ENCODE peak calls at places on chromosomes 7 and 10, in four cellular contexts. W, P, T and F are unnamed samples.

GRCh38 chr7:84040365-84040764 is 154.2 kb downstream of the SEMA3A start:
- DNase-seq in T (no peak), P (peak; percentile 86), W (no peak), F (no peak)

GRCh38 chr10:98270026-98270740 is 2.2 kb upstream of the LOXL4 start:
- DNase-seq in P (no peak), T (no peak), W (no peak), F (peak; percentile 36)

GRCh38 chr10:86252573-86252972 is 114.0 kb downstream of the GRID1 start:
- DNase-seq in W (no peak), P (no peak), T (no peak), F (no peak)

GRCh38 chr7:1236132-1236655 is 3.5 kb downstream of the UNCX start:
- DNase-seq in P (no peak), T (no peak), W (no peak), F (no peak)

GRCh38 chr10:11215468-11215867 is 197.8 kb downstream of the CELF2 start:
- DNase-seq in P (no peak), W (no peak), T (no peak), F (no peak)

GRCh38 chr7:155961241-155962190 is 149.3 kb upstream of the SHH start:
- DNase-seq in P (no peak), T (no peak), W (no peak), F (no peak)

GRCh38 chr7:46909601-46910051 is 672.3 kb downstream of the TNS3 start:
- DNase-seq in P (no peak), T (peak; percentile 73), W (no peak), F (peak; percentile 70)

GRCh38 chr7:27917774-27918314 is 177.9 kb downstream of the TAX1BP1 start:
- DNase-seq in P (no peak), T (peak; percentile 46), W (no peak), F (peak; percentile 83)

GRCh38 chr10:117536862-117537435 is 5.6 kb upstream of the EMX2 start:
- DNase-seq in W (peak; percentile 59), P (no peak), T (no peak), F (no peak)

GRCh38 chr7:151089893-151090730 is 3.8 kb downstream of the AGAP3 start:
- DNase-seq in P (no peak), W (no peak), T (peak; percentile 60), F (no peak)
- H3K14ac ChIP-seq in P (no peak overlapping the region), W (no peak overlapping the region), T (peak overlapping the region; percentile 22), F (no peak overlapping the region)

GRCh38 chr10:5616871-5617270 is 49.5 kb downstream of the ASB13 start:
- DNase-seq in T (no peak), W (no peak), P (no peak), F (no peak)
- H3K14ac ChIP-seq in T (no peak overlapping the region), W (no peak overlapping the region), P (no peak overlapping the region), F (no peak overlapping the region)

DNA sequence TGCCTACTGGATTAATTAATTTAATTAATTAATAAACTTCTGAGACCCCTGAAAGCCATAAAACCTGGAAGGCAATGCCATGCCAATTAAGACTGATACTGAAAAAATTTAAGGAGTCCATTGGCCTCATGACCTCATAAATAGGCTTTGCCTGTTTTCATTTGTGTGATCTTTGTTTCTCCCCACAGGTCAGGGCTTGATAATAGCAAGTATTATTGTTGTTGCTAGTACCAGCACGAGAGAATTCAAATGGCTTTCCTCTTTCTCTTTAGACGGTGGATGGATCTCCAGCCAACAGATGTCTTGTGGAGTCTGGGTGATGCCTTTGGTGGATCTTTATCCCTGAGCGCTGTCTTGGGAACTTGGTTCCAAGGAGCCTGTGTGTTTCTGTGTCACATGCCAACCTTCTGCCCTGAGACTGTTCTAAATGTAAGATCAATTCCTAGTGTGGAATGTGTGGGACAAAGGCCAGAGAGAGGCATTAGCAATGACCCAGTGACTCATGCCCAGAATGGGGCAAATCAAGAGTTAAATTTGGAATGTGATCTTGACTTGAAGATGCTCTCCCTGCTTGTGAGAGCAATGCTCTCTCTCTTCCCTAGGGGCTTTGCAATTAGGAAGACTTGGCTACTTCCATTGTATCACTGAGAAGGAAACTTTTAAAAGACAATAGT is 17.7 kb downstream of the ACSM6 start:
- DNase-seq in W (no peak), P (no peak), T (no peak), F (peak; percentile 13)
- H3K14ac ChIP-seq in W (no peak overlapping the region), P (no peak overlapping the region), T (no peak overlapping the region), F (no peak overlapping the region)

DNA sequence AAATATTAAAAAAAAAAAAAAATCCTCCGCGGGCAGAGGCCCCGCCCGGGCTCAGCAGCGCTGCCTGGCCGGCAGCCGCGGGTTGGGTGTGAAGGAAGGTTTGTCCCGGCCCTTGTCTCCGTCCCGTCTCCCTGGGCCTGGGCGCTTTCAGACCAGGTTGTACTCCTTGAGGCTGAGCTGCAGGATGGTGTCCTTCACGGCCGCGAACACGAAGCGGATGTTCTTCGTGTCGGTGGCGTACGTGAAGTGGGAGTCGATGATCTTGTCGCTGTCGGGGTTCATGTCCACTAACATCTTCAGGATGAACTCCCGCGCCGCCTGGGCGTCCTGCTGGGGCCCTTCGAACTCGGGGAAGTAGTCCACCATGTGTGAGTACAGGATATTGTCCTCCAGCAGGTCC is 123.7 kb upstream of the KCTD7 start:
- DNase-seq in W (no peak), T (no peak), P (no peak), F (no peak)
- H3K14ac ChIP-seq in W (no peak overlapping the region), T (no peak overlapping the region), P (no peak overlapping the region), F (no peak overlapping the region)

GRCh38 chr10:94546058-94546595 is 539 bp downstream of the HELLS start:
- DNase-seq in T (no peak), P (no peak), W (no peak), F (peak; percentile 16)

GRCh38 chr10:94549221-94549620 is 3.6 kb downstream of the HELLS start:
- DNase-seq in T (no peak), P (no peak), W (no peak), F (no peak)

GRCh38 chr10:94546616-94547175 is 1.1 kb downstream of the HELLS start:
- DNase-seq in P (no peak), W (no peak), T (peak; percentile 32), F (peak; percentile 12)

GRCh38 chr10:94545277-94546057 is at the start of gene HELLS:
- DNase-seq in T (peak; percentile 89), P (peak; percentile 89), W (peak; percentile 92), F (peak; percentile 82)
- H3K14ac ChIP-seq in T (no peak within 1 kb of the TSS), P (no peak within 1 kb of the TSS), W (peak within 1 kb of the TSS; percentile 86), F (peak within 1 kb of the TSS; percentile 77)

GRCh38 chr10:120018695-120019094 is 126.2 kb downstream of the SEC23IP start:
- DNase-seq in T (no peak), P (no peak), W (no peak), F (no peak)
- H3K14ac ChIP-seq in T (no peak overlapping the region), P (no peak overlapping the region), W (no peak overlapping the region), F (no peak overlapping the region)

GRCh38 chr7:5043661-5044060 is 2.0 kb upstream of the RBAK start:
- DNase-seq in T (no peak), P (no peak), W (no peak), F (no peak)

GRCh38 chr7:5041047-5041446 is 4.6 kb upstream of the RBAK start:
- DNase-seq in W (no peak), T (no peak), P (no peak), F (no peak)

DNA sequence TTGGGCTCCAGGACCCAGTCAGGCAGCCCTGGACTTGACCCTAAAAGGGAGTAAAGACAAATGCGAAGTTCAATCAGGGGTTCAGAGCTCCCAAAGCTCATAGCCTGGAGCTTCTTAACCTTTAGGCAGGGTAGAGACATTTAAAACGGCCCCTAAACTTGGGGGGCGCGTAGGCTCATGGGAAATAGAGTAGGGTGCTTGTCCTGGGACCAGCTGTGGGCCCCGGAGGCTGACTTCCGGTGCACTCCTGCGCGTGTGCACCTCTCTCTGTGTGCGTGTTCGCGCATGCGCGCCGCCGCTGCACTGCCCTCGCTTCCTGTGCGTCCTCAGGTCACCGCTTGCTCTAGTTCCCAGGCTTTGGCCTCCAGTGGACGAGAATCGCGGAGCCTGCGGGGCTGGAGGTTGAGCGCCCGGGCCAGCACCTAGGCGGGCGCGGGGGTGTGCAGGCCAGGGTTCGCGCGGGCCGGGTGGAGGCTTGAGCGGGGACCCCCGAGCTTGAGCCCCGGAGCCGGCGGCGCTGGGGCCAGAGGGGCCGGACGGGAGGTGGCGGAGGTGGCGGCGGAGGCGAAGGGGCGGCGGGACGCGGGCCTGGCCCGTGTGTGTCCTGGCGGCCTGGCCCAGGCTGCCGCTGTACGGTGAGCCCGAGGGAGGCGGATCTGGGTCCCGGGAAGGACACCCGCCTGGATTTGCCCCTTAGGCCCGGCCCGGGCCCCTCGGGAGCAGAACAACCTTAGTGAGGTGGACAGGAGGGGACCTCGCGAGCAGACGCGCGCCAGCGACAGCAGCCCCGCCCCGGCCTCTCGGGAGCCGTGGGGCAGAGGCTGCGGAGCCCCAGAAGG is at the start of gene RBAK:
- DNase-seq in P (peak; percentile 81), T (peak; percentile 94), W (peak; percentile 99), F (peak; percentile 95)
- H3K14ac ChIP-seq in P (peak within 1 kb of the TSS; percentile 56), T (peak within 1 kb of the TSS; percentile 86), W (peak within 1 kb of the TSS; percentile 4), F (peak within 1 kb of the TSS; percentile 87)

GRCh38 chr7:92621641-92622429 is 31.6 kb upstream of the FAM133B start:
- DNase-seq in W (no peak), P (no peak), T (peak; percentile 24), F (no peak)
- H3K14ac ChIP-seq in W (no peak overlapping the region), P (no peak overlapping the region), T (no peak overlapping the region), F (peak overlapping the region; percentile 53)

GRCh38 chr7:29597266-29597665 is 33.6 kb downstream of the PRR15 start:
- DNase-seq in T (no peak), W (no peak), P (no peak), F (no peak)

GRCh38 chr7:29588900-29589696 is 25.5 kb downstream of the PRR15 start:
- DNase-seq in W (peak; percentile 66), P (no peak), T (peak; percentile 30), F (peak; percentile 22)

GRCh38 chr7:29593458-29593857 is 29.8 kb downstream of the PRR15 start:
- DNase-seq in W (no peak), T (no peak), P (no peak), F (no peak)

GRCh38 chr7:29596593-29597178 is 33.1 kb downstream of the PRR15 start:
- DNase-seq in W (no peak), P (no peak), T (no peak), F (no peak)

GRCh38 chr7:29592866-29593265 is 29.2 kb downstream of the PRR15 start:
- DNase-seq in W (no peak), P (no peak), T (no peak), F (no peak)
- H3K14ac ChIP-seq in W (no peak overlapping the region), P (no peak overlapping the region), T (no peak overlapping the region), F (no peak overlapping the region)

DNA sequence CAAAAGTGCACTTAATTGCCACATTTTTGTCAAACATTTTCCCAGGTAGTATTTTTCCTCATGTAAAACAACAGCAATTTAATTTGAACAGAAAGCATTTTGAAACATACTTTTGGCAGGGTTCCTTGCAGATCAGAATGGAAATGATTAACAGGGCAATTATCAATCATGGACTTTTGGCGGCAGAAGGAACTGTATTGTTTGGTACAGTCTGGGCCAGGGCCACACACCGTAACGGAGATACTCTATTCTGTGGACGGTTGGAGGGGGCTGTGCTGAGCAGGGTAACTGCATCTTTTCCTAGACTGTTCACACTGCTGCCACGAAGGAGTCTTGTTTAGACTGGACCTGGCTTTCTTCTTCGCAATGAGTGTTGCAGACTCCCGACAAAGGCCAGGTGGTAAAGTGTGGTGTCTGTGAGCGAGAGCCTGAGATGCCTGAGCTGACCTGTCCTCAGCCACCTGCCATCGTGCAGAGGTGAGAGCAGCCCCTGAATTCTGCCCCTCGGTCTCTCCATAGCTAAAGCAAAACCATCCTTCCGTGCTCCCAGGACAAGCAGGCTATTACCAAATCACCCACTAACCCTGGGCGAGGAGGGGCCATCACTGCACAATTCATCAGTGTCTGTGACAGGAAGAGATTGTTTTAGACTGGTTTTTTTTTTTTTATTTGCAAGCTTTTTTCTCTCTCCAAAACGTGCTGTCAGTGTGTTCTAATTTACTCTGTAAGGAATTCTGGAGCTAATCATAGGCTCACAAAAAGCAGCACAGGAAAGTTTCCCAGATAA is 62.4 kb downstream of the EGFR start:
- DNase-seq in W (no peak), T (no peak), P (no peak), F (no peak)
- H3K14ac ChIP-seq in W (no peak overlapping the region), T (peak overlapping the region; percentile 23), P (no peak overlapping the region), F (peak overlapping the region; percentile 44)